ENCODE peak calls at places on chromosomes 4 and X, in nine cellular contexts. F is A673; W is AG04450; U is adrenal gland; Y is brain microvascular endothelial cell; V is mesenchymal stem cell; O is AG10803; E is CD8-positive, alpha-beta T cell; H is cardiac fibroblast. P is an unnamed sample.
A peak's percentile ranks its signal among the peaks of the same experiment; 100 is the strongest.

GRCh38 chr4:72971572-72971971 is 97.9 kb downstream of the COX18 start:
- DNase-seq in F (no peak), W (peak; percentile 43), U (no peak), Y (peak; percentile 95), V (peak; percentile 87), O (peak; percentile 76), E (no peak), H (peak; percentile 95), P (peak; percentile 86)

GRCh38 chr4:142824368-142824767 is 21.7 kb downstream of the INPP4B start:
- DNase-seq in F (no peak), W (no peak), U (no peak), Y (peak; percentile 32), V (no peak), O (no peak), E (no peak), H (peak; percentile 60), P (peak; percentile 58)

GRCh38 chr4:138976526-138976925 is 39.1 kb upstream of the NOCT start:
- DNase-seq in F (no peak), W (no peak), U (no peak), Y (no peak), V (no peak), O (no peak), E (no peak), H (no peak), P (no peak)

GRCh38 chr4:17701882-17702281 is 79.5 kb downstream of the FAM184B start:
- DNase-seq in F (no peak), W (no peak), U (no peak), Y (no peak), V (no peak), O (no peak), E (no peak), H (no peak), P (no peak)

GRCh38 chrX:16924631-16925239 is 21.7 kb upstream of the REPS2 start:
- DNase-seq in F (no peak), W (no peak), U (no peak), Y (no peak), V (no peak), O (no peak), E (no peak), H (no peak), P (peak; percentile 14)

GRCh38 chr4:46844325-46844917 is 64.6 kb downstream of the COX7B2 start:
- DNase-seq in F (peak; percentile 79), W (peak; percentile 15), U (peak; percentile 44), Y (peak; percentile 72), V (peak; percentile 63), O (peak; percentile 40), E (peak; percentile 19), H (peak; percentile 76), P (peak; percentile 3)

GRCh38 chr4:7649411-7649740 is 214.6 kb upstream of the PSAPL1 start:
- DNase-seq in F (no peak), W (no peak), U (no peak), Y (no peak), V (no peak), O (no peak), E (no peak), H (no peak), P (no peak)

GRCh38 chrX:97705936-97706335 is 822.2 kb downstream of the RPA4 start:
- DNase-seq in F (peak; percentile 15), W (peak; percentile 3), U (no peak), Y (no peak), V (peak; percentile 4), O (peak; percentile 41), E (no peak), H (no peak), P (no peak)

GRCh38 chr4:56909083-56909981 is 1.6 kb downstream of the REST start:
- DNase-seq in F (peak; percentile 51), W (no peak), U (peak; percentile 57), Y (peak; percentile 47), V (peak; percentile 70), O (peak; percentile 56), E (peak; percentile 34), H (peak; percentile 56), P (peak; percentile 74)

GRCh38 chr4:188767496-188767895 is 628.3 kb downstream of the TRIML1 start:
- DNase-seq in F (no peak), W (no peak), U (no peak), Y (no peak), V (no peak), O (no peak), E (no peak), H (peak; percentile 39), P (peak; percentile 48)

GRCh38 chr4:8336412-8337075 is 67.0 kb downstream of the HTRA3 start:
- DNase-seq in F (no peak), W (no peak), U (no peak), Y (no peak), V (peak; percentile 10), O (peak; percentile 25), E (no peak), H (peak; percentile 53), P (peak; percentile 20)

GRCh38 chr4:38894340-38894982 is 26.9 kb downstream of the FAM114A1 start:
- DNase-seq in F (no peak), W (no peak), U (no peak), Y (no peak), V (peak; percentile 36), O (peak; percentile 11), E (no peak), H (no peak), P (no peak)

GRCh38 chrX:119759333-119759766 is 962 bp downstream of the SOWAHD start:
- DNase-seq in F (no peak), W (no peak), U (no peak), Y (no peak), V (no peak), O (no peak), E (no peak), H (no peak), P (no peak)

GRCh38 chr4:22607382-22607781 is 85.4 kb upstream of the GBA3 start:
- DNase-seq in F (peak; percentile 60), W (peak; percentile 23), U (peak; percentile 62), Y (no peak), V (peak; percentile 28), O (peak; percentile 28), E (peak; percentile 13), H (peak; percentile 32), P (peak; percentile 48)

GRCh38 chr4:26420438-26420837 is 69.8 kb downstream of the CCKAR start:
- DNase-seq in F (no peak), W (peak; percentile 46), U (no peak), Y (peak; percentile 43), V (peak; percentile 87), O (no peak), E (no peak), H (peak; percentile 73), P (no peak)

GRCh38 chr4:26418107-26418506 is 72.2 kb downstream of the CCKAR start:
- DNase-seq in F (no peak), W (no peak), U (no peak), Y (no peak), V (no peak), O (no peak), E (no peak), H (no peak), P (no peak)

GRCh38 chr4:26420903-26421302 is 69.4 kb downstream of the CCKAR start:
- DNase-seq in F (no peak), W (no peak), U (no peak), Y (no peak), V (peak; percentile 50), O (peak; percentile 22), E (no peak), H (no peak), P (no peak)

GRCh38 chr4:26413595-26413994 is 76.7 kb downstream of the CCKAR start:
- DNase-seq in F (no peak), W (no peak), U (no peak), Y (no peak), V (no peak), O (no peak), E (no peak), H (no peak), P (no peak)

DNA sequence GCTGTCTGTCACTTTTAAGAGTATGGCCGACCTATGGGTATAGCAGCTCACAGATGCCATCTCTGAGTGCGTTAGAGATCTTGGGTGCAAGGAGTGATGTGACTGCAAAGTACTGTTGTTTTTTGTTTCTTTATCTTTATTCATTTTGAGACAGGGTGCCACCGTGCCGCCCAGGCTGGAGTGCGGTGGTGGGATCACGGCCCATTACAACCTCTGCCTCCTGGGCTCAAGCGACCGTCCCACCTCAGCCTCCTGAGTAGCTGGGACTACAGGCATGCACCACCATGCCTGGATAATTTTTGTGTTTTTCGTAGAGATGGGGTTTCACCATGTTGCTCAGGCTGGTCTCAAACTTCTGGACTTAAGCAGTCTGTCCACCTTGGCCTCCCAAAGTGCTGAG is 71.4 kb downstream of the CCKAR start:
- DNase-seq in F (no peak), W (no peak), U (no peak), Y (no peak), V (no peak), O (no peak), E (no peak), H (no peak), P (no peak)
- H3K4me3 ChIP-seq in F (no peak overlapping the region), W (no peak overlapping the region), U (no peak overlapping the region), Y (no peak overlapping the region), V (no peak overlapping the region), O (no peak overlapping the region), E (no peak overlapping the region), H (no peak overlapping the region), P (no peak overlapping the region)

GRCh38 chr4:145936142-145937020 is 2.2 kb downstream of the ZNF827 start:
- DNase-seq in F (peak; percentile 75), W (no peak), U (peak; percentile 74), Y (peak; percentile 65), V (peak; percentile 85), O (peak; percentile 65), E (peak; percentile 55), H (peak; percentile 66), P (peak; percentile 65)

GRCh38 chr4:145933134-145933533 is 5.5 kb downstream of the ZNF827 start:
- DNase-seq in F (no peak), W (no peak), U (no peak), Y (peak; percentile 33), V (no peak), O (peak; percentile 47), E (no peak), H (peak; percentile 39), P (peak; percentile 47)

GRCh38 chr4:145935253-145936141 is 3.1 kb downstream of the ZNF827 start:
- DNase-seq in F (no peak), W (no peak), U (peak; percentile 66), Y (no peak), V (no peak), O (no peak), E (no peak), H (no peak), P (no peak)

GRCh38 chr4:145937021-145937861 is 1.4 kb downstream of the ZNF827 start:
- DNase-seq in F (peak; percentile 73), W (no peak), U (peak; percentile 72), Y (peak; percentile 73), V (peak; percentile 77), O (peak; percentile 59), E (peak; percentile 33), H (peak; percentile 55), P (peak; percentile 78)

GRCh38 chr4:145934434-145935047 is 4.1 kb downstream of the ZNF827 start:
- DNase-seq in F (no peak), W (no peak), U (no peak), Y (no peak), V (no peak), O (no peak), E (no peak), H (no peak), P (no peak)
- H3K4me3 ChIP-seq in F (no peak overlapping the region), W (no peak overlapping the region), U (no peak overlapping the region), Y (no peak overlapping the region), V (no peak overlapping the region), O (no peak overlapping the region), E (no peak overlapping the region), H (no peak overlapping the region), P (no peak overlapping the region)

GRCh38 chr4:83114576-83114975 is at the start of gene PLAC8:
- DNase-seq in F (no peak), W (no peak), U (no peak), Y (no peak), V (peak; percentile 72), O (no peak), E (peak; percentile 36), H (no peak), P (no peak)
- H3K4me3 ChIP-seq in F (no peak within 1 kb of the TSS), W (no peak within 1 kb of the TSS), U (no peak within 1 kb of the TSS), Y (no peak within 1 kb of the TSS), V (no peak within 1 kb of the TSS), O (no peak within 1 kb of the TSS), E (peak within 1 kb of the TSS; percentile 78), H (no peak within 1 kb of the TSS), P (no peak within 1 kb of the TSS)

GRCh38 chr4:184268574-184269160 is 51.0 kb upstream of the ENPP6 start:
- DNase-seq in F (peak; percentile 79), W (no peak), U (no peak), Y (no peak), V (no peak), O (no peak), E (no peak), H (no peak), P (no peak)
- H3K4me3 ChIP-seq in F (peak overlapping the region; percentile 48), W (no peak overlapping the region), U (no peak overlapping the region), Y (no peak overlapping the region), V (no peak overlapping the region), O (peak overlapping the region; percentile 33), E (peak overlapping the region; percentile 56), H (no peak overlapping the region), P (no peak overlapping the region)

P was measured in foreskin fibroblast.